ENCODE peak calls at places on chromosomes 5 and 9, in nine cellular contexts. U is COR-L47; T is GM12878; L is activated CD8-positive, alpha-beta T cell treated with anti-CD3 and anti-CD28 coated beads, Interleukin-2, amount 10 ng/mL, durations not matched to agents 7 days and 5 days; W is NCI-H1930; Y is amniotic stem cell; H is NCI-H2081; I is body of pancreas; B is right lobe of liver. V is an unnamed sample.

GRCh38 chr9:123928471-123929176 is 1.3 kb downstream of the DENND1A start:
- DNase-seq in U (no peak), T (no peak), L (no peak), W (no peak), Y (peak; percentile 28), H (no peak), I (no peak), B (no peak), V (no peak)

GRCh38 chr9:129436751-129437625 is 183.9 kb downstream of the C9orf50 start:
- DNase-seq in U (no peak), T (no peak), L (no peak), W (no peak), Y (no peak), H (peak; percentile 45), I (peak; percentile 80), B (no peak), V (no peak)

GRCh38 chr9:108296056-108296455 is 559.7 kb downstream of the ACTL7B start:
- DNase-seq in U (no peak), T (no peak), L (no peak), W (no peak), Y (peak; percentile 65), H (no peak), I (no peak), B (no peak), V (no peak)

GRCh38 chr9:116574027-116574679 is 113.0 kb upstream of the TRIM32 start:
- DNase-seq in U (no peak), T (no peak), L (no peak), W (no peak), Y (no peak), H (peak; percentile 60), I (peak; percentile 40), B (no peak), V (no peak)

GRCh38 chr9:27335088-27335487 is 38.1 kb upstream of the EQTN start:
- DNase-seq in U (no peak), T (no peak), L (no peak), W (no peak), Y (no peak), H (no peak), I (no peak), B (no peak), V (no peak)

GRCh38 chr9:134296301-134297081 is 29.8 kb upstream of the RXRA start:
- DNase-seq in U (no peak), T (no peak), L (no peak), W (no peak), Y (no peak), H (no peak), I (no peak), B (no peak), V (no peak)

GRCh38 chr9:121242219-121242954 is 25.6 kb upstream of the GSN start:
- DNase-seq in U (no peak), T (no peak), L (no peak), W (no peak), Y (peak; percentile 38), H (no peak), I (no peak), B (no peak), V (no peak)

GRCh38 chr9:110691002-110691549 is 22.5 kb downstream of the MUSK start:
- DNase-seq in U (no peak), T (no peak), L (peak; percentile 23), W (no peak), Y (no peak), H (no peak), I (no peak), B (no peak), V (no peak)

GRCh38 chr5:141716009-141716408 is 34.0 kb upstream of the ARAP3 start:
- DNase-seq in U (no peak), T (no peak), L (no peak), W (no peak), Y (no peak), H (no peak), I (no peak), B (no peak), V (no peak)

GRCh38 chr5:129903466-129904101 is 681 bp upstream of the CHSY3 start:
- DNase-seq in U (no peak), T (no peak), L (no peak), W (no peak), Y (no peak), H (no peak), I (no peak), B (no peak), V (no peak)

GRCh38 chr9:72839140-72839539 is 113.7 kb downstream of the ALDH1A1 start:
- DNase-seq in U (no peak), T (no peak), L (no peak), W (no peak), Y (peak; percentile 17), H (no peak), I (no peak), B (no peak), V (no peak)

GRCh38 chr5:165735388-165735787 is 2230.0 kb downstream of the MAT2B start:
- DNase-seq in U (no peak), T (no peak), L (no peak), W (no peak), Y (no peak), H (no peak), I (no peak), B (no peak), V (no peak)

GRCh38 chr5:180718810-180719453 is 20.9 kb downstream of the OR2Y1 start:
- DNase-seq in U (no peak), T (no peak), L (peak; percentile 72), W (peak; percentile 41), Y (peak; percentile 5), H (peak; percentile 31), I (peak; percentile 18), B (no peak), V (peak; percentile 36)

GRCh38 chr5:173307695-173308094 is 20.5 kb downstream of the STC2 start:
- DNase-seq in U (no peak), T (no peak), L (no peak), W (no peak), Y (no peak), H (no peak), I (no peak), B (no peak), V (no peak)

GRCh38 chr9:84716217-84716616 is 46.7 kb downstream of the NTRK2 start:
- DNase-seq in U (no peak), T (no peak), L (no peak), W (no peak), Y (no peak), H (no peak), I (no peak), B (no peak), V (no peak)

GRCh38 chr9:36163840-36164175 is 5.4 kb upstream of the CCIN start:
- DNase-seq in U (no peak), T (no peak), L (no peak), W (no peak), Y (no peak), H (no peak), I (no peak), B (no peak), V (no peak)

GRCh38 chr5:11734369-11734768 is 169.9 kb downstream of the CTNND2 start:
- DNase-seq in U (no peak), T (no peak), L (no peak), W (peak; percentile 66), Y (no peak), H (peak; percentile 72), I (no peak), B (no peak), V (no peak)

GRCh38 chr5:177484902-177485549 is 11.6 kb upstream of the DBN1 start:
- DNase-seq in U (no peak), T (no peak), L (no peak), W (no peak), Y (no peak), H (no peak), I (no peak), B (no peak), V (no peak)

GRCh38 chr5:137498301-137498735 is 808 bp downstream of the SPOCK1 start:
- DNase-seq in U (peak; percentile 40), T (no peak), L (no peak), W (no peak), Y (no peak), H (peak; percentile 9), I (no peak), B (no peak), V (no peak)

GRCh38 chr5:51208291-51208690 is 175.0 kb upstream of the ISL1 start:
- DNase-seq in U (no peak), T (no peak), L (no peak), W (no peak), Y (no peak), H (no peak), I (no peak), B (no peak), V (no peak)

GRCh38 chr5:132771559-132771998 is 5.5 kb downstream of the SEPTIN8 start:
- DNase-seq in U (no peak), T (no peak), L (no peak), W (no peak), Y (no peak), H (no peak), I (no peak), B (no peak), V (no peak)

GRCh38 chr5:134440185-134440755 is 28.6 kb upstream of the CDKN2AIPNL start:
- DNase-seq in U (no peak), T (no peak), L (no peak), W (no peak), Y (no peak), H (no peak), I (no peak), B (no peak), V (no peak)

GRCh38 chr5:114311943-114312342 is 49.9 kb upstream of the KCNN2 start:
- DNase-seq in U (no peak), T (no peak), L (no peak), W (no peak), Y (no peak), H (no peak), I (no peak), B (no peak), V (no peak)

GRCh38 chr5:151123897-151124751 is 33.5 kb downstream of the ANXA6 start:
- DNase-seq in U (peak; percentile 82), T (peak; percentile 88), L (no peak), W (no peak), Y (no peak), H (peak; percentile 12), I (peak; percentile 79), B (peak; percentile 73), V (no peak)

GRCh38 chr9:124110307-124110915 is 98.8 kb downstream of the LHX2 start:
- DNase-seq in U (no peak), T (no peak), L (peak; percentile 73), W (no peak), Y (peak; percentile 33), H (no peak), I (peak; percentile 43), B (no peak), V (no peak)